ENCODE peak calls at places on chromosomes 16 and 17, in six cellular contexts. One of them, this sample, is unnamed.

GRCh38 chr17:34474706-34475105 is 104.7 kb upstream of the TMEM132E start:
- DNase-seq in A549: no peak
- DNase-seq in IMR-90: no peak
- DNase-seq in K562: peak; percentile 4
- DNase-seq in SK-N-SH: no peak
- DNase-seq in GM12878: no peak
- DNase-seq in this sample: peak; percentile 3

GRCh38 chr17:57197672-57198071 is 58.7 kb upstream of the MSI2 start:
- DNase-seq in A549: no peak
- DNase-seq in IMR-90: no peak
- DNase-seq in K562: no peak
- DNase-seq in SK-N-SH: no peak
- DNase-seq in GM12878: no peak
- DNase-seq in this sample: no peak

GRCh38 chr17:11294826-11295225 is 53.8 kb downstream of the SHISA6 start:
- DNase-seq in A549: no peak
- DNase-seq in IMR-90: no peak
- DNase-seq in K562: no peak
- DNase-seq in SK-N-SH: no peak
- DNase-seq in GM12878: no peak
- DNase-seq in this sample: no peak

GRCh38 chr16:88577166-88577565 is 7.0 kb downstream of the ZC3H18 start:
- DNase-seq in A549: no peak
- DNase-seq in IMR-90: no peak
- DNase-seq in K562: no peak
- DNase-seq in SK-N-SH: no peak
- DNase-seq in GM12878: no peak
- DNase-seq in this sample: no peak

GRCh38 chr17:50348522-50349240 is 2.8 kb downstream of the XYLT2 start:
- DNase-seq in A549: no peak
- DNase-seq in IMR-90: peak; percentile 53
- DNase-seq in K562: no peak
- DNase-seq in SK-N-SH: no peak
- DNase-seq in GM12878: no peak
- DNase-seq in this sample: no peak

GRCh38 chr16:3190949-3191353 is 2.9 kb downstream of the OR1F1 start:
- DNase-seq in A549: peak; percentile 67
- DNase-seq in IMR-90: no peak
- DNase-seq in K562: peak; percentile 50
- DNase-seq in SK-N-SH: no peak
- DNase-seq in GM12878: no peak
- DNase-seq in this sample: peak; percentile 16

GRCh38 chr17:64534187-64534586 is 27.4 kb downstream of the CEP95 start:
- DNase-seq in A549: peak; percentile 45
- DNase-seq in IMR-90: no peak
- DNase-seq in K562: no peak
- DNase-seq in SK-N-SH: no peak
- DNase-seq in GM12878: no peak
- DNase-seq in this sample: no peak

GRCh38 chr17:80760501-80760900 is 215.9 kb downstream of the RPTOR start:
- DNase-seq in A549: no peak
- DNase-seq in IMR-90: no peak
- DNase-seq in K562: no peak
- DNase-seq in SK-N-SH: no peak
- DNase-seq in GM12878: peak; percentile 40
- DNase-seq in this sample: no peak

GRCh38 chr16:11992594-11993524 is 16.3 kb downstream of the SNX29 start:
- DNase-seq in A549: no peak
- DNase-seq in IMR-90: no peak
- DNase-seq in K562: no peak
- DNase-seq in SK-N-SH: no peak
- DNase-seq in GM12878: no peak
- DNase-seq in this sample: no peak

GRCh38 chr16:11990672-11991390 is 14.3 kb downstream of the SNX29 start:
- DNase-seq in A549: no peak
- DNase-seq in IMR-90: no peak
- DNase-seq in K562: no peak
- DNase-seq in SK-N-SH: no peak
- DNase-seq in GM12878: no peak
- DNase-seq in this sample: no peak

GRCh38 chr16:11996433-11997174 is 20.1 kb downstream of the SNX29 start:
- DNase-seq in A549: no peak
- DNase-seq in IMR-90: no peak
- DNase-seq in K562: no peak
- DNase-seq in SK-N-SH: no peak
- DNase-seq in GM12878: no peak
- DNase-seq in this sample: no peak

GRCh38 chr16:11992008-11992584 is 15.6 kb downstream of the SNX29 start:
- DNase-seq in A549: no peak
- DNase-seq in IMR-90: no peak
- DNase-seq in K562: no peak
- DNase-seq in SK-N-SH: no peak
- DNase-seq in GM12878: no peak
- DNase-seq in this sample: peak; percentile 59

GRCh38 chr16:11994187-11995119 is 17.9 kb downstream of the SNX29 start:
- DNase-seq in A549: no peak
- DNase-seq in IMR-90: peak; percentile 28
- DNase-seq in K562: peak; percentile 22
- DNase-seq in SK-N-SH: no peak
- DNase-seq in GM12878: no peak
- DNase-seq in this sample: peak; percentile 35
- TF ChIP-seq SMC3 in A549: no peak
- TF ChIP-seq SMC3 in IMR-90: no peak
- TF ChIP-seq SMC3 in K562: no peak
- TF ChIP-seq SMC3 in SK-N-SH: no peak
- TF ChIP-seq SMC3 in GM12878: no peak
- TF ChIP-seq SMC3 in this sample: no peak

GRCh38 chr16:76268824-76269223 is 8.4 kb upstream of the CNTNAP4 start:
- DNase-seq in A549: no peak
- DNase-seq in IMR-90: no peak
- DNase-seq in K562: no peak
- DNase-seq in SK-N-SH: no peak
- DNase-seq in GM12878: peak; percentile 13
- DNase-seq in this sample: no peak

GRCh38 chr16:76265434-76266045 is 11.7 kb upstream of the CNTNAP4 start:
- DNase-seq in A549: peak; percentile 27
- DNase-seq in IMR-90: peak; percentile 1
- DNase-seq in K562: peak; percentile 17
- DNase-seq in SK-N-SH: peak; percentile 10
- DNase-seq in GM12878: no peak
- DNase-seq in this sample: peak; percentile 31
- TF ChIP-seq SMC3 in A549: no peak
- TF ChIP-seq SMC3 in IMR-90: no peak
- TF ChIP-seq SMC3 in K562: no peak
- TF ChIP-seq SMC3 in SK-N-SH: no peak
- TF ChIP-seq SMC3 in GM12878: no peak
- TF ChIP-seq SMC3 in this sample: peak; percentile 35

GRCh38 chr16:894841-895240 is 75.9 kb downstream of the LMF1 start:
- DNase-seq in A549: no peak
- DNase-seq in IMR-90: no peak
- DNase-seq in K562: peak; percentile 36
- DNase-seq in SK-N-SH: peak; percentile 59
- DNase-seq in GM12878: no peak
- DNase-seq in this sample: no peak

GRCh38 chr16:892536-893255 is 78.1 kb downstream of the LMF1 start:
- DNase-seq in A549: no peak
- DNase-seq in IMR-90: no peak
- DNase-seq in K562: no peak
- DNase-seq in SK-N-SH: no peak
- DNase-seq in GM12878: no peak
- DNase-seq in this sample: no peak

GRCh38 chr16:892006-892405 is 78.8 kb downstream of the LMF1 start:
- DNase-seq in A549: no peak
- DNase-seq in IMR-90: no peak
- DNase-seq in K562: no peak
- DNase-seq in SK-N-SH: no peak
- DNase-seq in GM12878: no peak
- DNase-seq in this sample: no peak

GRCh38 chr16:894136-894535 is 76.6 kb downstream of the LMF1 start:
- DNase-seq in A549: no peak
- DNase-seq in IMR-90: no peak
- DNase-seq in K562: no peak
- DNase-seq in SK-N-SH: no peak
- DNase-seq in GM12878: no peak
- DNase-seq in this sample: no peak

GRCh38 chr16:893360-893759 is 77.4 kb downstream of the LMF1 start:
- DNase-seq in A549: peak; percentile 27
- DNase-seq in IMR-90: no peak
- DNase-seq in K562: no peak
- DNase-seq in SK-N-SH: peak; percentile 55
- DNase-seq in GM12878: no peak
- DNase-seq in this sample: no peak
- TF ChIP-seq SMC3 in A549: no peak
- TF ChIP-seq SMC3 in IMR-90: no peak
- TF ChIP-seq SMC3 in K562: no peak
- TF ChIP-seq SMC3 in SK-N-SH: no peak
- TF ChIP-seq SMC3 in GM12878: no peak
- TF ChIP-seq SMC3 in this sample: no peak

GRCh38 chr17:32268734-32269288 is 3.2 kb downstream of the RHBDL3 start:
- DNase-seq in A549: no peak
- DNase-seq in IMR-90: no peak
- DNase-seq in K562: no peak
- DNase-seq in SK-N-SH: no peak
- DNase-seq in GM12878: no peak
- DNase-seq in this sample: no peak

GRCh38 chr17:32267690-32268205 is 2.1 kb downstream of the RHBDL3 start:
- DNase-seq in A549: no peak
- DNase-seq in IMR-90: no peak
- DNase-seq in K562: no peak
- DNase-seq in SK-N-SH: no peak
- DNase-seq in GM12878: no peak
- DNase-seq in this sample: no peak

GRCh38 chr17:32266389-32267269 is 997 bp downstream of the RHBDL3 start:
- DNase-seq in A549: no peak
- DNase-seq in IMR-90: no peak
- DNase-seq in K562: no peak
- DNase-seq in SK-N-SH: peak; percentile 79
- DNase-seq in GM12878: no peak
- DNase-seq in this sample: no peak

GRCh38 chr17:32271844-32272243 is 6.2 kb downstream of the RHBDL3 start:
- DNase-seq in A549: no peak
- DNase-seq in IMR-90: no peak
- DNase-seq in K562: no peak
- DNase-seq in SK-N-SH: no peak
- DNase-seq in GM12878: no peak
- DNase-seq in this sample: no peak

GRCh38 chr17:32269377-32269776 is 3.7 kb downstream of the RHBDL3 start:
- DNase-seq in A549: no peak
- DNase-seq in IMR-90: no peak
- DNase-seq in K562: no peak
- DNase-seq in SK-N-SH: no peak
- DNase-seq in GM12878: no peak
- DNase-seq in this sample: no peak
- TF ChIP-seq SMC3 in A549: no peak
- TF ChIP-seq SMC3 in IMR-90: no peak
- TF ChIP-seq SMC3 in K562: no peak
- TF ChIP-seq SMC3 in SK-N-SH: no peak
- TF ChIP-seq SMC3 in GM12878: no peak
- TF ChIP-seq SMC3 in this sample: no peak